ENCODE peak calls at places on chromosomes 13 and 19, in six cellular contexts. One of them, this sample, is unnamed.

GRCh38 chr19:19538077-19538764 is at the start of gene CILP2:
- DNase-seq in A172: no peak
- DNase-seq in heart left ventricle: no peak
- DNase-seq in GM03348: peak
- DNase-seq in endothelial cell: peak
- DNase-seq in activated naive CD4-positive, alpha-beta T cell treated with anti-CD3 and anti-CD28 coated beads for 36 hours: peak
- DNase-seq in this sample: no peak

GRCh38 chr13:23087884-23088283 is 92.9 kb upstream of the SGCG start:
- DNase-seq in heart left ventricle: no peak
- DNase-seq in endothelial cell: peak
- DNase-seq in activated naive CD4-positive, alpha-beta T cell treated with anti-CD3 and anti-CD28 coated beads for 36 hours: peak
- DNase-seq in A172: peak
- DNase-seq in GM03348: no peak
- DNase-seq in this sample: no peak

GRCh38 chr13:80712026-80712425 is 371.1 kb upstream of the SPRY2 start:
- DNase-seq in A172: no peak
- DNase-seq in endothelial cell: no peak
- DNase-seq in heart left ventricle: no peak
- DNase-seq in activated naive CD4-positive, alpha-beta T cell treated with anti-CD3 and anti-CD28 coated beads for 36 hours: no peak
- DNase-seq in GM03348: no peak
- DNase-seq in this sample: no peak

GRCh38 chr13:40477623-40478608 is 188.5 kb downstream of the FOXO1 start:
- DNase-seq in A172: no peak
- DNase-seq in heart left ventricle: peak
- DNase-seq in GM03348: no peak
- DNase-seq in activated naive CD4-positive, alpha-beta T cell treated with anti-CD3 and anti-CD28 coated beads for 36 hours: no peak
- DNase-seq in endothelial cell: peak
- DNase-seq in this sample: no peak

GRCh38 chr13:23707674-23708073 is 137.5 kb downstream of the TNFRSF19 start:
- DNase-seq in heart left ventricle: no peak
- DNase-seq in endothelial cell: no peak
- DNase-seq in activated naive CD4-positive, alpha-beta T cell treated with anti-CD3 and anti-CD28 coated beads for 36 hours: peak
- DNase-seq in GM03348: peak
- DNase-seq in A172: peak
- DNase-seq in this sample: no peak

GRCh38 chr13:111114362-111115050 is 604 bp upstream of the ARHGEF7 start:
- DNase-seq in GM03348: peak
- DNase-seq in heart left ventricle: peak
- DNase-seq in A172: no peak
- DNase-seq in activated naive CD4-positive, alpha-beta T cell treated with anti-CD3 and anti-CD28 coated beads for 36 hours: peak
- DNase-seq in endothelial cell: peak
- DNase-seq in this sample: no peak

GRCh38 chr13:72390909-72391308 is 336.5 kb downstream of the MZT1 start:
- DNase-seq in activated naive CD4-positive, alpha-beta T cell treated with anti-CD3 and anti-CD28 coated beads for 36 hours: no peak
- DNase-seq in heart left ventricle: no peak
- DNase-seq in endothelial cell: no peak
- DNase-seq in GM03348: no peak
- DNase-seq in A172: peak
- DNase-seq in this sample: no peak

GRCh38 chr19:43782689-43783231 is 2.0 kb upstream of the KCNN4 start:
- DNase-seq in activated naive CD4-positive, alpha-beta T cell treated with anti-CD3 and anti-CD28 coated beads for 36 hours: peak
- DNase-seq in A172: no peak
- DNase-seq in GM03348: no peak
- DNase-seq in heart left ventricle: no peak
- DNase-seq in endothelial cell: no peak
- DNase-seq in this sample: no peak

GRCh38 chr13:79231887-79232286 is 174.2 kb downstream of the RBM26 start:
- DNase-seq in heart left ventricle: no peak
- DNase-seq in GM03348: no peak
- DNase-seq in A172: no peak
- DNase-seq in activated naive CD4-positive, alpha-beta T cell treated with anti-CD3 and anti-CD28 coated beads for 36 hours: no peak
- DNase-seq in endothelial cell: no peak
- DNase-seq in this sample: no peak

GRCh38 chr13:29581666-29582065 is 13.8 kb downstream of the SLC7A1 start:
- DNase-seq in GM03348: no peak
- DNase-seq in endothelial cell: no peak
- DNase-seq in activated naive CD4-positive, alpha-beta T cell treated with anti-CD3 and anti-CD28 coated beads for 36 hours: no peak
- DNase-seq in heart left ventricle: no peak
- DNase-seq in A172: no peak
- DNase-seq in this sample: no peak

GRCh38 chr19:31548941-31549340 is 199.7 kb upstream of the TSHZ3 start:
- DNase-seq in heart left ventricle: no peak
- DNase-seq in activated naive CD4-positive, alpha-beta T cell treated with anti-CD3 and anti-CD28 coated beads for 36 hours: peak
- DNase-seq in GM03348: peak
- DNase-seq in endothelial cell: peak
- DNase-seq in A172: peak
- DNase-seq in this sample: no peak

GRCh38 chr13:110944121-110944967 is 29.5 kb upstream of the ANKRD10 start:
- DNase-seq in heart left ventricle: no peak
- DNase-seq in A172: peak
- DNase-seq in endothelial cell: peak
- DNase-seq in GM03348: peak
- DNase-seq in activated naive CD4-positive, alpha-beta T cell treated with anti-CD3 and anti-CD28 coated beads for 36 hours: peak
- DNase-seq in this sample: no peak

GRCh38 chr13:77724092-77724491 is 26.6 kb downstream of the SLAIN1 start:
- DNase-seq in GM03348: no peak
- DNase-seq in endothelial cell: no peak
- DNase-seq in activated naive CD4-positive, alpha-beta T cell treated with anti-CD3 and anti-CD28 coated beads for 36 hours: peak
- DNase-seq in heart left ventricle: no peak
- DNase-seq in A172: no peak
- DNase-seq in this sample: no peak